ENCODE peak calls at places on chromosomes 13 and 19, in six cellular contexts. K is ovary, I is breast epithelium, C is right lobe of liver, U is body of pancreas, A is cardiac muscle cell. Q is an unnamed sample.

GRCh38 chr19:44447864-44448674 is at the start of gene ZNF229:
- DNase-seq in K (peak; percentile 81), I (peak; percentile 87), C (peak; percentile 90), U (peak; percentile 93), A (peak; percentile 92), Q (no peak)

GRCh38 chr13:42893346-42893745 is 98.7 kb downstream of the EPSTI1 start:
- DNase-seq in K (no peak), I (no peak), C (no peak), U (no peak), A (no peak), Q (no peak)

GRCh38 chr13:74570834-74571233 is 436.6 kb upstream of the KLF12 start:
- DNase-seq in K (no peak), I (no peak), C (no peak), U (no peak), A (no peak), Q (no peak)

GRCh38 chr19:17969096-17969792 is 2.3 kb downstream of the KCNN1 start:
- DNase-seq in K (no peak), I (no peak), C (no peak), U (no peak), A (no peak), Q (no peak)

GRCh38 chr13:45325806-45326205 is 15.2 kb downstream of the TPT1 start:
- DNase-seq in K (peak; percentile 47), I (no peak), C (no peak), U (peak; percentile 71), A (peak; percentile 84), Q (no peak)

GRCh38 chr19:3867971-3868769 is 668 bp downstream of the ZFR2 start:
- DNase-seq in K (no peak), I (no peak), C (no peak), U (no peak), A (no peak), Q (no peak)

GRCh38 chr19:29191005-29191404 is 21.9 kb downstream of the UQCRFS1 start:
- DNase-seq in K (no peak), I (no peak), C (no peak), U (no peak), A (no peak), Q (no peak)

GRCh38 chr19:13095934-13096890 is 6.4 kb downstream of the LYL1 start:
- DNase-seq in K (peak; percentile 56), I (no peak), C (peak; percentile 74), U (no peak), A (peak; percentile 73), Q (no peak)

GRCh38 chr13:44425041-44425814 is 51.6 kb downstream of the SERP2 start:
- DNase-seq in K (no peak), I (no peak), C (no peak), U (no peak), A (no peak), Q (no peak)

GRCh38 chr13:112522578-112522977 is 65.4 kb downstream of the TUBGCP3 start:
- DNase-seq in K (no peak), I (no peak), C (no peak), U (no peak), A (no peak), Q (no peak)

GRCh38 chr13:105193026-105193425 is 1342.4 kb downstream of the EFNB2 start:
- DNase-seq in K (no peak), I (no peak), C (no peak), U (no peak), A (no peak), Q (no peak)

GRCh38 chr13:29525757-29526156 is 69.7 kb downstream of the SLC7A1 start:
- DNase-seq in K (no peak), I (no peak), C (no peak), U (no peak), A (no peak), Q (no peak)

GRCh38 chr19:39435499-39436349 is at the start of gene RPS16:
- DNase-seq in K (peak; percentile 99), I (peak; percentile 100), C (peak; percentile 99), U (peak; percentile 99), A (peak; percentile 100), Q (peak; percentile 95)

GRCh38 chr19:31518626-31519025 is 169.4 kb upstream of the TSHZ3 start:
- DNase-seq in K (no peak), I (no peak), C (no peak), U (no peak), A (no peak), Q (no peak)

GRCh38 chr19:21158523-21159135 is 16.8 kb downstream of the ZNF431 start:
- DNase-seq in K (no peak), I (no peak), C (no peak), U (no peak), A (no peak), Q (no peak)

GRCh38 chr19:27792576-27793127 is 1420.3 kb downstream of the UQCRFS1 start:
- DNase-seq in K (no peak), I (no peak), C (no peak), U (no peak), A (no peak), Q (no peak)

GRCh38 chr13:35760678-35761308 is 284.3 kb upstream of the MAB21L1 start:
- DNase-seq in K (no peak), I (no peak), C (no peak), U (no peak), A (no peak), Q (no peak)

GRCh38 chr13:110575322-110576069 is 14.0 kb upstream of the RAB20 start:
- DNase-seq in K (no peak), I (no peak), C (peak; percentile 57), U (peak; percentile 41), A (peak; percentile 11), Q (no peak)

GRCh38 chr19:16076958-16077611 is 790 bp downstream of the TPM4 start:
- DNase-seq in K (peak; percentile 50), I (peak; percentile 75), C (no peak), U (peak; percentile 52), A (peak; percentile 55), Q (peak; percentile 52)

GRCh38 chr13:20442798-20443381 is 82.8 kb downstream of the CRYL1 start:
- DNase-seq in K (no peak), I (no peak), C (no peak), U (peak; percentile 39), A (no peak), Q (no peak)

GRCh38 chr19:18310966-18311365 is 11.9 kb downstream of the LSM4 start:
- DNase-seq in K (no peak), I (no peak), C (no peak), U (no peak), A (no peak), Q (no peak)

GRCh38 chr13:21638319-21639282 is 32.3 kb upstream of the FGF9 start:
- DNase-seq in K (no peak), I (no peak), C (no peak), U (peak; percentile 38), A (peak; percentile 37), Q (peak; percentile 38)

GRCh38 chr19:17318966-17319365 is 9.6 kb downstream of the DDA1 start:
- DNase-seq in K (no peak), I (no peak), C (no peak), U (no peak), A (no peak), Q (no peak)

GRCh38 chr19:42683917-42684513 is 56.3 kb downstream of the PSG3 start:
- DNase-seq in K (no peak), I (no peak), C (no peak), U (no peak), A (peak; percentile 0), Q (no peak)

GRCh38 chr19:3986260-3987041 is 1.2 kb upstream of the EEF2 start:
- DNase-seq in K (no peak), I (no peak), C (no peak), U (peak; percentile 66), A (peak; percentile 78), Q (peak; percentile 92)

GRCh38 chr13:59269476-59269875 is 894.3 kb downstream of the DIAPH3 start:
- DNase-seq in K (no peak), I (no peak), C (no peak), U (no peak), A (no peak), Q (no peak)

GRCh38 chr13:59266478-59267063 is 897.2 kb downstream of the DIAPH3 start:
- DNase-seq in K (no peak), I (no peak), C (no peak), U (no peak), A (no peak), Q (no peak)

GRCh38 chr13:59274958-59275727 is 888.6 kb downstream of the DIAPH3 start:
- DNase-seq in K (no peak), I (no peak), C (no peak), U (no peak), A (no peak), Q (no peak)

GRCh38 chr13:59270327-59270726 is 893.4 kb downstream of the DIAPH3 start:
- DNase-seq in K (no peak), I (no peak), C (no peak), U (no peak), A (no peak), Q (no peak)
- H3K4me1 ChIP-seq in K (no peaks in the 10 kb centered on the region), I (no peaks in the 10 kb centered on the region), C (no peaks in the 10 kb centered on the region), U (no peaks in the 10 kb centered on the region), A (no peaks in the 10 kb centered on the region), Q (no peaks in the 10 kb centered on the region)

GRCh38 chr13:106530209-106530906 is 5.1 kb downstream of the EFNB2 start:
- DNase-seq in K (no peak), I (no peak), C (no peak), U (no peak), A (no peak), Q (peak; percentile 40)

GRCh38 chr13:106528711-106529414 is 6.6 kb downstream of the EFNB2 start:
- DNase-seq in K (no peak), I (no peak), C (no peak), U (no peak), A (no peak), Q (peak; percentile 51)

GRCh38 chr13:106530907-106531520 is 4.4 kb downstream of the EFNB2 start:
- DNase-seq in K (no peak), I (no peak), C (no peak), U (no peak), A (no peak), Q (peak; percentile 38)

GRCh38 chr13:106527806-106528205 is 7.7 kb downstream of the EFNB2 start:
- DNase-seq in K (no peak), I (no peak), C (no peak), U (no peak), A (peak; percentile 65), Q (peak; percentile 63)

GRCh38 chr13:106529415-106530208 is 5.8 kb downstream of the EFNB2 start:
- DNase-seq in K (no peak), I (no peak), C (no peak), U (no peak), A (no peak), Q (peak; percentile 84)
- H3K4me3 ChIP-seq in K (no peak overlapping the region), I (no peak overlapping the region), C (no peak overlapping the region), U (no peak overlapping the region), A (no peak overlapping the region), Q (no peak overlapping the region)

GRCh38 chr19:14840206-14840605 is 5.2 kb upstream of the OR7A5 start:
- DNase-seq in K (no peak), I (no peak), C (no peak), U (no peak), A (no peak), Q (no peak)

GRCh38 chr19:14835011-14835410 is at the start of the genes OR7A5 and OR7C1:
- DNase-seq in K (no peak), I (no peak), C (no peak), U (no peak), A (no peak), Q (no peak)

GRCh38 chr19:14843169-14843568 is 5.6 kb downstream of the OR7A10 start:
- DNase-seq in K (no peak), I (no peak), C (no peak), U (no peak), A (no peak), Q (no peak)

GRCh38 chr19:14837391-14837790 is 2.4 kb upstream of the OR7A5 start:
- DNase-seq in K (no peak), I (no peak), C (no peak), U (no peak), A (no peak), Q (no peak)
- H3K9me3 ChIP-seq in K (no peaks in the 10 kb centered on the region), I (no peaks in the 10 kb centered on the region), C (no peaks in the 10 kb centered on the region), U (no peaks in the 10 kb centered on the region), A (no peaks in the 10 kb centered on the region), Q (no peaks in the 10 kb centered on the region)

GRCh38 chr19:1472227-1473055 is 6.6 kb downstream of the C19orf25 start:
- DNase-seq in K (no peak), I (no peak), C (no peak), U (no peak), A (no peak), Q (no peak)
- H3K4me1 ChIP-seq in K (peaks cover 29% of the 10 kb centered on the region), I (peaks cover 34% of the 10 kb centered on the region), C (peaks cover 16% of the 10 kb centered on the region), U (peaks cover 58% of the 10 kb centered on the region), A (peaks cover 12% of the 10 kb centered on the region), Q (peaks cover 10% of the 10 kb centered on the region)

Q was measured in HAP-1.